ENCODE peak calls at places on chromosomes 12 and 14, in six cellular contexts. One of them, this sample, is unnamed. For H3K4me1, the result is how much of the 10 kb centered on the place peaks cover.

GRCh38 chr14:53391156-53391555 is 238.0 kb upstream of the DDHD1 start:
- DNase-seq in GM12878: no peak
- DNase-seq in body of pancreas: no peak
- DNase-seq in Peyer's patch: no peak
- DNase-seq in gastrocnemius medialis: no peak
- DNase-seq in stomach: no peak
- DNase-seq in this sample: no peak

GRCh38 chr12:97555547-97556200 is 93.1 kb downstream of the RMST start:
- DNase-seq in gastrocnemius medialis: no peak
- DNase-seq in stomach: no peak
- DNase-seq in body of pancreas: no peak
- DNase-seq in Peyer's patch: no peak
- DNase-seq in GM12878: no peak
- DNase-seq in this sample: no peak

GRCh38 chr14:49865431-49865859 is 12.9 kb upstream of the NEMF start:
- DNase-seq in stomach: peak
- DNase-seq in Peyer's patch: peak
- DNase-seq in GM12878: no peak
- DNase-seq in body of pancreas: peak
- DNase-seq in gastrocnemius medialis: peak
- DNase-seq in this sample: peak

GRCh38 chr14:92421756-92422155 is 91.8 kb upstream of the RIN3 start:
- DNase-seq in body of pancreas: no peak
- DNase-seq in stomach: no peak
- DNase-seq in Peyer's patch: no peak
- DNase-seq in GM12878: no peak
- DNase-seq in gastrocnemius medialis: no peak
- DNase-seq in this sample: no peak

GRCh38 chr12:121454921-121455320 is 55.0 kb downstream of the RNF34 start:
- DNase-seq in gastrocnemius medialis: no peak
- DNase-seq in Peyer's patch: no peak
- DNase-seq in body of pancreas: no peak
- DNase-seq in stomach: no peak
- DNase-seq in GM12878: no peak
- DNase-seq in this sample: no peak

GRCh38 chr12:120425797-120426196 is 12.1 kb upstream of the COX6A1 start:
- DNase-seq in stomach: no peak
- DNase-seq in GM12878: no peak
- DNase-seq in body of pancreas: no peak
- DNase-seq in Peyer's patch: no peak
- DNase-seq in gastrocnemius medialis: no peak
- DNase-seq in this sample: no peak

GRCh38 chr14:61761959-61762786 is at the start of gene SNAPC1:
- DNase-seq in gastrocnemius medialis: peak
- DNase-seq in Peyer's patch: peak
- DNase-seq in GM12878: peak
- DNase-seq in stomach: peak
- DNase-seq in body of pancreas: peak
- DNase-seq in this sample: peak

GRCh38 chr14:57060276-57060956 is 208.3 kb downstream of the EXOC5 start:
- DNase-seq in gastrocnemius medialis: no peak
- DNase-seq in body of pancreas: peak
- DNase-seq in stomach: no peak
- DNase-seq in Peyer's patch: no peak
- DNase-seq in GM12878: peak
- DNase-seq in this sample: no peak

GRCh38 chr12:3236345-3237153 is 159.4 kb downstream of the TSPAN9 start:
- DNase-seq in Peyer's patch: no peak
- DNase-seq in GM12878: no peak
- DNase-seq in body of pancreas: no peak
- DNase-seq in stomach: no peak
- DNase-seq in gastrocnemius medialis: peak
- DNase-seq in this sample: no peak

GRCh38 chr12:25556136-25556535 is 3.1 kb upstream of the LMNTD1 start:
- DNase-seq in GM12878: no peak
- DNase-seq in body of pancreas: no peak
- DNase-seq in Peyer's patch: no peak
- DNase-seq in gastrocnemius medialis: no peak
- DNase-seq in stomach: no peak
- DNase-seq in this sample: no peak

GRCh38 chr14:92513204-92513965 is at the start of gene RIN3:
- DNase-seq in stomach: no peak
- DNase-seq in gastrocnemius medialis: no peak
- DNase-seq in body of pancreas: peak
- DNase-seq in GM12878: no peak
- DNase-seq in Peyer's patch: peak
- DNase-seq in this sample: peak

GRCh38 chr12:113006641-113007040 is 28.3 kb downstream of the OAS2 start:
- DNase-seq in gastrocnemius medialis: no peak
- DNase-seq in Peyer's patch: no peak
- DNase-seq in GM12878: no peak
- DNase-seq in stomach: no peak
- DNase-seq in body of pancreas: no peak
- DNase-seq in this sample: no peak

GRCh38 chr14:86797075-86797351 is 1196.0 kb downstream of the GALC start:
- DNase-seq in stomach: no peak
- DNase-seq in Peyer's patch: no peak
- DNase-seq in body of pancreas: no peak
- DNase-seq in gastrocnemius medialis: no peak
- DNase-seq in GM12878: no peak
- DNase-seq in this sample: no peak

GRCh38 chr14:75720828-75721227 is 59.8 kb downstream of the TTLL5 start:
- DNase-seq in Peyer's patch: no peak
- DNase-seq in stomach: peak
- DNase-seq in gastrocnemius medialis: peak
- DNase-seq in body of pancreas: peak
- DNase-seq in GM12878: no peak
- DNase-seq in this sample: peak

GRCh38 chr12:64531665-64532334 is 78.5 kb upstream of the RASSF3 start:
- DNase-seq in stomach: no peak
- DNase-seq in GM12878: no peak
- DNase-seq in Peyer's patch: no peak
- DNase-seq in gastrocnemius medialis: no peak
- DNase-seq in body of pancreas: no peak
- DNase-seq in this sample: no peak

GRCh38 chr14:101489092-101489760 is 72.1 kb upstream of the DIO3 start:
- DNase-seq in body of pancreas: no peak
- DNase-seq in gastrocnemius medialis: no peak
- DNase-seq in stomach: no peak
- DNase-seq in GM12878: no peak
- DNase-seq in Peyer's patch: no peak
- DNase-seq in this sample: no peak

GRCh38 chr12:110348431-110349059 is 55.0 kb downstream of the ANAPC7 start:
- DNase-seq in Peyer's patch: no peak
- DNase-seq in gastrocnemius medialis: no peak
- DNase-seq in GM12878: no peak
- DNase-seq in body of pancreas: no peak
- DNase-seq in stomach: no peak
- DNase-seq in this sample: no peak

GRCh38 chr12:75404231-75404630 is 13.3 kb downstream of the GLIPR1L2 start:
- DNase-seq in Peyer's patch: no peak
- DNase-seq in gastrocnemius medialis: no peak
- DNase-seq in body of pancreas: no peak
- DNase-seq in stomach: no peak
- DNase-seq in GM12878: no peak
- DNase-seq in this sample: no peak

GRCh38 chr14:65860956-65861631 is 448.6 kb downstream of the FUT8 start:
- DNase-seq in GM12878: no peak
- DNase-seq in body of pancreas: no peak
- DNase-seq in Peyer's patch: no peak
- DNase-seq in stomach: no peak
- DNase-seq in gastrocnemius medialis: no peak
- DNase-seq in this sample: no peak

GRCh38 chr14:96634896-96635295 is 132.7 kb downstream of the PAPOLA start:
- DNase-seq in Peyer's patch: no peak
- DNase-seq in gastrocnemius medialis: no peak
- DNase-seq in GM12878: no peak
- DNase-seq in stomach: no peak
- DNase-seq in body of pancreas: no peak
- DNase-seq in this sample: no peak

GRCh38 chr12:87227157-87227556 is 802.0 kb downstream of the C12orf50 start:
- DNase-seq in stomach: no peak
- DNase-seq in Peyer's patch: no peak
- DNase-seq in gastrocnemius medialis: no peak
- DNase-seq in body of pancreas: no peak
- DNase-seq in GM12878: no peak
- DNase-seq in this sample: no peak

GRCh38 chr12:34402899-34403705 is 380.8 kb downstream of the ALG10 start:
- DNase-seq in stomach: peak
- DNase-seq in GM12878: no peak
- DNase-seq in body of pancreas: no peak
- DNase-seq in gastrocnemius medialis: peak
- DNase-seq in Peyer's patch: peak
- DNase-seq in this sample: no peak

GRCh38 chr14:76911473-76911872 is 85.3 kb downstream of the LRRC74A start:
- DNase-seq in Peyer's patch: no peak
- DNase-seq in stomach: no peak
- DNase-seq in gastrocnemius medialis: no peak
- DNase-seq in GM12878: no peak
- DNase-seq in body of pancreas: peak
- DNase-seq in this sample: no peak

GRCh38 chr14:72686832-72687231 is 207.1 kb downstream of the DPF3 start:
- DNase-seq in GM12878: no peak
- DNase-seq in body of pancreas: no peak
- DNase-seq in gastrocnemius medialis: no peak
- DNase-seq in stomach: no peak
- DNase-seq in Peyer's patch: no peak
- DNase-seq in this sample: no peak

GRCh38 chr14:101111620-101112290 is 208.2 kb upstream of the RTL1 start:
- DNase-seq in Peyer's patch: no peak
- DNase-seq in stomach: peak
- DNase-seq in GM12878: no peak
- DNase-seq in gastrocnemius medialis: no peak
- DNase-seq in body of pancreas: no peak
- DNase-seq in this sample: no peak

GRCh38 chr12:102426599-102427541 is 53.5 kb downstream of the IGF1 start:
- DNase-seq in GM12878: no peak
- DNase-seq in Peyer's patch: no peak
- DNase-seq in body of pancreas: no peak
- DNase-seq in stomach: no peak
- DNase-seq in gastrocnemius medialis: peak
- DNase-seq in this sample: no peak
- H3K27ac ChIP-seq in GM12878: no peak
- H3K27ac ChIP-seq in Peyer's patch: no peak
- H3K27ac ChIP-seq in body of pancreas: no peak
- H3K27ac ChIP-seq in stomach: no peak
- H3K27ac ChIP-seq in gastrocnemius medialis: peak
- H3K27ac ChIP-seq in this sample: peak

GRCh38 chr12:30757316-30757715 is 2.6 kb upstream of the CAPRIN2 start:
- DNase-seq in stomach: no peak
- DNase-seq in Peyer's patch: no peak
- DNase-seq in gastrocnemius medialis: no peak
- DNase-seq in body of pancreas: no peak
- DNase-seq in GM12878: no peak
- DNase-seq in this sample: no peak
- TF ChIP-seq POLR2A in stomach: no peak
- TF ChIP-seq POLR2A in Peyer's patch: no peak
- TF ChIP-seq POLR2A in gastrocnemius medialis: no peak
- TF ChIP-seq POLR2A in body of pancreas: no peak
- TF ChIP-seq POLR2A in GM12878: no peak
- TF ChIP-seq POLR2A in this sample: no peak

GRCh38 chr14:54651018-54651351 is 84.1 kb downstream of the SAMD4A start:
- DNase-seq in gastrocnemius medialis: no peak
- DNase-seq in body of pancreas: no peak
- DNase-seq in Peyer's patch: no peak
- DNase-seq in GM12878: no peak
- DNase-seq in stomach: no peak
- DNase-seq in this sample: no peak

GRCh38 chr14:54652890-54653201 is 85.9 kb downstream of the SAMD4A start:
- DNase-seq in gastrocnemius medialis: no peak
- DNase-seq in stomach: no peak
- DNase-seq in body of pancreas: no peak
- DNase-seq in GM12878: no peak
- DNase-seq in Peyer's patch: no peak
- DNase-seq in this sample: peak

GRCh38 chr14:54652188-54652889 is 85.4 kb downstream of the SAMD4A start:
- DNase-seq in body of pancreas: peak
- DNase-seq in Peyer's patch: no peak
- DNase-seq in GM12878: no peak
- DNase-seq in stomach: peak
- DNase-seq in gastrocnemius medialis: peak
- DNase-seq in this sample: peak

GRCh38 chr14:54650331-54651017 is 83.5 kb downstream of the SAMD4A start:
- DNase-seq in GM12878: no peak
- DNase-seq in Peyer's patch: no peak
- DNase-seq in body of pancreas: peak
- DNase-seq in gastrocnemius medialis: peak
- DNase-seq in stomach: no peak
- DNase-seq in this sample: peak

DNA sequence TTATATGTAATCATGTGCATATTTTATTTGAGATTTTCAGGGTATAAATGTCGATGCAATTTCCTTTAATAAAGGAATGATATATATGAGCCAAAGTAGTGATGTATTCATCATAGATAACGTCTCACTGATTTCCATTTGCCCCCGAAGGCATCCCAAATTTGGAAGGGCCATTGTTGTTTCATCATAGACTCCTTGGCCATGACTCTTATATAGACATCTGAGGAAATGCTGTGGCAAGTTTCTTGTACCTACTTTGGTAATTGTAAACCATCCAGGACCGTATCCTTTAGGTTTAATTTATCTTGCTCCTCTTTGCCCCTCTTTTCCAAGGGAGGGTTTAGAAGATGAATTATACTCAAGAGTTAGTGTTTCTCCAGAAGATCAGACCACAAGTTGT is 84.7 kb downstream of the SAMD4A start:
- DNase-seq in Peyer's patch: no peak
- DNase-seq in GM12878: no peak
- DNase-seq in body of pancreas: no peak
- DNase-seq in gastrocnemius medialis: no peak
- DNase-seq in stomach: no peak
- DNase-seq in this sample: no peak
- H3K4me1 ChIP-seq in Peyer's patch: under half
- H3K4me1 ChIP-seq in GM12878: under half
- H3K4me1 ChIP-seq in body of pancreas: under half
- H3K4me1 ChIP-seq in gastrocnemius medialis: half or more
- H3K4me1 ChIP-seq in stomach: under half
- H3K4me1 ChIP-seq in this sample: under half

GRCh38 chr12:57127101-57127709 is 1.1 kb upstream of the LRP1 start:
- DNase-seq in GM12878: no peak
- DNase-seq in stomach: peak
- DNase-seq in gastrocnemius medialis: peak
- DNase-seq in Peyer's patch: peak
- DNase-seq in body of pancreas: peak
- DNase-seq in this sample: peak

GRCh38 chr12:57127710-57128518 is at the start of gene LRP1:
- DNase-seq in gastrocnemius medialis: peak
- DNase-seq in GM12878: no peak
- DNase-seq in stomach: peak
- DNase-seq in Peyer's patch: peak
- DNase-seq in body of pancreas: peak
- DNase-seq in this sample: peak

GRCh38 chr12:57129311-57130288 is 1.3 kb downstream of the LRP1 start:
- DNase-seq in stomach: no peak
- DNase-seq in gastrocnemius medialis: peak
- DNase-seq in GM12878: no peak
- DNase-seq in body of pancreas: peak
- DNase-seq in Peyer's patch: no peak
- DNase-seq in this sample: no peak

GRCh38 chr12:57126561-57126960 is 1.7 kb upstream of the LRP1 start:
- DNase-seq in stomach: no peak
- DNase-seq in GM12878: no peak
- DNase-seq in body of pancreas: no peak
- DNase-seq in Peyer's patch: no peak
- DNase-seq in gastrocnemius medialis: no peak
- DNase-seq in this sample: no peak

GRCh38 chr12:57128519-57129247 is 400 bp downstream of the LRP1 start:
- DNase-seq in stomach: no peak
- DNase-seq in GM12878: no peak
- DNase-seq in body of pancreas: no peak
- DNase-seq in gastrocnemius medialis: no peak
- DNase-seq in Peyer's patch: no peak
- DNase-seq in this sample: no peak
- H3K27ac ChIP-seq in stomach: peak
- H3K27ac ChIP-seq in GM12878: no peak
- H3K27ac ChIP-seq in body of pancreas: peak
- H3K27ac ChIP-seq in gastrocnemius medialis: peak
- H3K27ac ChIP-seq in Peyer's patch: peak
- H3K27ac ChIP-seq in this sample: peak